ENCODE peak calls at places on chromosomes 3 and 15, in eight cellular contexts. X, S, L, A, H, W, C and Y are unnamed samples.
A peak's percentile ranks its signal among the peaks of the same experiment; 100 is the strongest.

GRCh38 chr3:190345027-190345821 is 23.0 kb upstream of the CLDN1 start:
- DNase-seq in X (peak; percentile 29), A (peak; percentile 74), C (no peak), W (peak; percentile 97), L (no peak), S (no peak), H (no peak), Y (no peak)

GRCh38 chr3:117853923-117854322 is 1144.3 kb downstream of the TUSC7 start:
- DNase-seq in W (peak; percentile 93), X (no peak), C (no peak), L (no peak), H (no peak), S (no peak), A (no peak), Y (no peak)

GRCh38 chr15:100017140-100017539 is 283.9 kb upstream of the LYSMD4 start:
- DNase-seq in X (no peak), S (no peak), W (no peak), H (no peak), L (no peak), A (no peak), C (no peak), Y (no peak)

GRCh38 chr3:187740446-187741399 is 4.5 kb downstream of the BCL6 start:
- DNase-seq in H (peak; percentile 84), X (peak; percentile 84), W (peak; percentile 72), S (peak; percentile 90), L (no peak), C (peak; percentile 76), A (peak; percentile 79), Y (no peak)

GRCh38 chr3:171776411-171776810 is 33.9 kb downstream of the PLD1 start:
- DNase-seq in X (no peak), C (no peak), S (no peak), A (no peak), H (no peak), L (no peak), W (no peak), Y (no peak)

GRCh38 chr3:16596352-16597032 is 8.7 kb downstream of the DAZL start:
- DNase-seq in L (no peak), H (no peak), X (no peak), S (no peak), C (no peak), W (no peak), A (no peak), Y (no peak)

GRCh38 chr15:93929375-93930094 is 301.8 kb upstream of the MCTP2 start:
- DNase-seq in X (peak; percentile 23), S (peak; percentile 89), W (peak; percentile 60), C (peak; percentile 77), A (no peak), H (no peak), L (no peak), Y (no peak)

GRCh38 chr15:91199511-91199910 is 99.5 kb downstream of the SV2B start:
- DNase-seq in L (no peak), C (no peak), A (no peak), H (no peak), W (no peak), X (no peak), S (no peak), Y (no peak)

GRCh38 chr3:70090322-70090913 is 90.9 kb downstream of the SAMMSON start:
- DNase-seq in X (no peak), A (no peak), S (no peak), C (no peak), L (no peak), H (no peak), W (peak; percentile 28), Y (no peak)

DNA sequence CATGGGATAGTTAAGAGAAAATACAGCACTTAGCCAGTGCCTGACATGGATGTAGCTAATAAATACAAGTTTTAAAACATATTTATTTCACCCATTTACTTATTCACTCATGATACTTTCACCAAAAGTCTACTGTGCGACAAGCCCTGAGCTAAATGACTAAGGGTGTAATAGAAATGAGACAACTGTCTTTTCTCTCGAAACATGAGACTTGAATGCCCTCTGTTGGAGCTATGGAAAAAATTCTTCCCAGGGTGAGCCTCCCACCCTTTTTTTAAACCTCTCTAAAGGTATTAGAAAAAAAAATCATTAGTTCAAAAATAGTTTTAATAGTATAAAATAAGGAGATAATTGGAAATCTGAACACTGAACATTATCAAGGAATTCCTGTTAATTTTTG is 24.3 kb upstream of the RPL14 start:
- DNase-seq in W (no peak), C (no peak), S (no peak), L (no peak), H (no peak), A (no peak), X (no peak), Y (no peak)
- TF ChIP-seq CTCF in W (no peak), C (no peak), S (no peak), L (no peak), H (no peak), A (no peak), X (no peak), Y (no peak)

GRCh38 chr3:177357352-177358084 is 160.2 kb upstream of the TBL1XR1 start:
- DNase-seq in W (peak; percentile 89), L (no peak), S (no peak), H (peak; percentile 78), X (no peak), A (no peak), C (peak; percentile 63), Y (no peak)
- TF ChIP-seq POLR2A in W (no peak), L (no peak), S (no peak), H (no peak), X (no peak), A (no peak), C (no peak), Y (no peak)

GRCh38 chr3:131250466-131250865 is 131.1 kb upstream of the NUDT16 start:
- DNase-seq in S (no peak), W (no peak), H (no peak), L (no peak), A (no peak), C (no peak), X (no peak), Y (no peak)
- H3K27ac ChIP-seq in S (no peak overlapping the region), W (no peak overlapping the region), H (no peak overlapping the region), L (no peak overlapping the region), A (no peak overlapping the region), C (no peak overlapping the region), X (no peak overlapping the region), Y (no peak overlapping the region)

GRCh38 chr15:88489321-88489720 is 21.8 kb downstream of the MRPS11 start:
- DNase-seq in H (no peak), A (no peak), L (no peak), S (no peak), W (no peak), C (no peak), X (no peak), Y (no peak)
- TF ChIP-seq CTCF in H (no peak), A (no peak), L (no peak), S (no peak), W (no peak), C (no peak), X (no peak), Y (no peak)

DNA sequence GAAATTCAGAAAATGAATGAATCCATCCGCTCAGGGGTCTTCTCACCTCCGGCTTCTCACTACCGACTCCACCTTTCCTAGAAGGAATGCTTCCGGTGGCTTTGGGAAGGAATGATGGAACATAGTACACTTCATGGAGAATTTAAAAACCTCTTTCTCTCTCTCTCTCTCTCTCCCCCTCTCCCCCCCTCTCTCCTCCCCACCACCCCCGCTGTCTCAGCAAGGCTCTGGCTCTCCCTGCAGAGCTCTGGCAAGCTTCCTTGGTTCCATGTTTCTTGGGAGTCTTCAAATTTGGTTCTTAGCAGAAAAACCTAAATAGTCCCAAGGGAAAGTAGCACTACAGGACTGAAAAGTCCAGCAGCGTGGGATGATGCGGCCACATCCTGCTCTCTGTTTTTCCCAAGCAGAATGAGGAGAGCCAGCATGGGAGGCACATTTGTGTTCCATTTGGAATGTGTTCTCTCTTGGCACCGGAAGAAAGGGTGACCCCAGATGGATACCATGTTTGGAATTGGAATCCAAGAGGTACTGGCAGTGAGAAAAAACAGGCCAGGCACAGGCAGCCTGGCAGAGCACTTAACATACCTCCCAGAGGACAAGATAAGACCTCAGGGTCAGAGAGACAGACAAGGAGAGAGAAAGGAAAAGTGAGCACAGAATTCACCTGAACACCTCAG is at the start of gene POPDC2:
- DNase-seq in C (peak; percentile 76), S (peak; percentile 77), H (no peak), A (no peak), X (no peak), L (no peak), W (no peak), Y (no peak)
- TF ChIP-seq POLR2A in C (no peak), S (peak; percentile 47), H (no peak), A (no peak), X (no peak), L (no peak), W (no peak), Y (no peak)

GRCh38 chr3:47294392-47294791 is 11.6 kb downstream of the KLHL18 start:
- DNase-seq in A (no peak), X (no peak), H (no peak), C (no peak), S (no peak), L (no peak), W (no peak), Y (no peak)

GRCh38 chr3:47293822-47294221 is 11.1 kb downstream of the KLHL18 start:
- DNase-seq in H (no peak), L (no peak), C (no peak), X (no peak), S (no peak), W (no peak), A (no peak), Y (no peak)

GRCh38 chr3:47295322-47295721 is 12.6 kb downstream of the KLHL18 start:
- DNase-seq in W (no peak), S (no peak), H (no peak), A (no peak), C (no peak), L (no peak), X (no peak), Y (no peak)

GRCh38 chr3:47296562-47297302 is 14.0 kb downstream of the KLHL18 start:
- DNase-seq in S (no peak), X (no peak), H (no peak), A (no peak), W (no peak), C (no peak), L (no peak), Y (no peak)

DNA sequence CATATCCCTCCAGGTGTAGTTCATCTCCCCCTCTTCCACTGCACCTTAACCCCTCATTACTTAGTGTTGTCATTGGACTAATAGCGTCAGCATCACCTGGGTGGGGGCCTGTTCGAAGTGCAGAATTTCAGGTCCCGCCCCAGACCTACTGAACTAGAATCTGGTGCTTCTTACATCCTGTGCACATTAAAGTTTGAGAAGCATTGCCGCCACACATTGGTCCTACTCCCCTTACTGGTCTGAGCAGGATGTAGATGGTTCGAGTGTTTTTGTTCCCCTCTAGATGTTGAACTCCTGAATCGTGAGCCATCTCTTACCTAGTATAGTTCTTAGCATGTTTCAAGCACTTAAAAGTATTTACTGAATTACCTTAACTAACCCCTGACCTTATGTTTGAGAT is 13.2 kb downstream of the KLHL18 start:
- DNase-seq in S (no peak), L (no peak), C (no peak), X (no peak), A (no peak), H (no peak), W (no peak), Y (no peak)
- H3K27ac ChIP-seq in S (no peak overlapping the region), L (peak overlapping the region; percentile 17), C (no peak overlapping the region), X (no peak overlapping the region), A (no peak overlapping the region), H (no peak overlapping the region), W (no peak overlapping the region), Y (no peak overlapping the region)

GRCh38 chr3:56053727-56054126 is 414.5 kb downstream of the ERC2 start:
- DNase-seq in L (no peak), A (no peak), W (no peak), X (no peak), H (no peak), C (no peak), S (no peak), Y (no peak)
- TF ChIP-seq CTCF in L (no peak), A (no peak), W (no peak), X (no peak), H (no peak), C (no peak), S (no peak), Y (no peak)